ENCODE peak calls at places on chromosomes 4 and X, in six cellular contexts. C, J, Y, S, H and B are unnamed samples.

GRCh38 chrX:85922821-85923220 is 124.5 kb downstream of the CHM start:
- DNase-seq in Y (peak; percentile 91), J (peak; percentile 49), C (no peak), H (no peak), S (no peak), B (no peak)

GRCh38 chr4:172683016-172683415 is 485.6 kb upstream of the GALNT7 start:
- DNase-seq in Y (peak; percentile 4), H (no peak), C (no peak), S (no peak), J (peak; percentile 37), B (no peak)

GRCh38 chrX:137044893-137045292 is 11.1 kb upstream of the GPR101 start:
- DNase-seq in J (no peak), S (no peak), H (no peak), Y (no peak), C (no peak), B (no peak)

GRCh38 chrX:112734250-112734649 is 54.5 kb upstream of the LHFPL1 start:
- DNase-seq in C (no peak), S (no peak), Y (peak; percentile 14), J (peak; percentile 3), H (peak; percentile 16), B (no peak)

GRCh38 chrX:153766098-153766817 is 2.2 kb downstream of the PLXNB3 start:
- DNase-seq in J (peak; percentile 83), C (no peak), S (no peak), H (peak; percentile 50), Y (peak; percentile 71), B (peak; percentile 36)

GRCh38 chrX:150198776-150199175 is 164.3 kb upstream of the MAMLD1 start:
- DNase-seq in C (no peak), J (no peak), Y (no peak), H (no peak), S (no peak), B (no peak)

GRCh38 chrX:46967547-46967946 is 55.3 kb downstream of the JADE3 start:
- DNase-seq in S (no peak), Y (no peak), C (no peak), J (no peak), H (no peak), B (no peak)

GRCh38 chrX:46777971-46778810 is 19.3 kb upstream of the SLC9A7 start:
- DNase-seq in H (peak; percentile 79), Y (peak; percentile 56), S (no peak), J (peak; percentile 43), C (no peak), B (no peak)

GRCh38 chr4:37762294-37763163 is 64.0 kb upstream of the PGM2 start:
- DNase-seq in Y (peak; percentile 36), H (peak; percentile 47), S (no peak), J (peak; percentile 57), C (no peak), B (peak; percentile 36)

GRCh38 chr4:8015512-8015911 is 75.9 kb upstream of the AFAP1 start:
- DNase-seq in Y (peak; percentile 10), J (peak; percentile 14), S (no peak), H (peak; percentile 16), C (no peak), B (no peak)

GRCh38 chrX:134738986-134739744 is 80.9 kb upstream of the PLAC1 start:
- DNase-seq in H (no peak), S (no peak), J (no peak), Y (no peak), C (no peak), B (no peak)

GRCh38 chrX:103718120-103718519 is 7.4 kb downstream of the TMEM31 start:
- DNase-seq in S (no peak), Y (no peak), J (no peak), C (no peak), H (no peak), B (no peak)

GRCh38 chrX:103722505-103722904 is 11.8 kb downstream of the TMEM31 start:
- DNase-seq in Y (peak; percentile 46), S (no peak), C (no peak), J (no peak), H (no peak), B (no peak)

DNA sequence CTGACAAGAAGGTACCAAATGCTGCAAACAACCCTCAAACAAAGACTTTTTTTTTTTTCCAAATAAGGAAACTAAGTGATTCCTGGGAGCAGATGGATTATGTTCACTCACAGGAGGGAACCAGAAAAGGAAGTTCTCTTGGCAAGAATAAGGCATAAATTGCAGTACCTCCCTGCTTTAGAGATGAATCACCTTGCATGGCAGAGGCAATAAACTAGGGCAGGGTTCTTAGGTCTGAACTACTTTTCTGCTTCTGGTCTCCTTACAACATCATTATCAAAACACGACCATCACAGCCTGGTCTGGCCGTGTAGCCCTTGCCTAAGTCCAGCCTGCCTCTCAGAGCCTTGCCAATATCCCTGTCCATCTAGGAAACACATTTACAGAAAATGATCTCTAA is 6.3 kb downstream of the TMEM31 start:
- DNase-seq in H (no peak), C (no peak), S (no peak), Y (peak; percentile 89), J (peak; percentile 20), B (no peak)
- H2BK15ac ChIP-seq in H (no peak overlapping the region), C (no peak overlapping the region), S (no peak overlapping the region), Y (peak overlapping the region; percentile 15), J (no peak overlapping the region), B (no peak overlapping the region)

GRCh38 chr4:111064342-111064993 is 441.6 kb upstream of the PITX2 start:
- DNase-seq in S (peak; percentile 23), H (peak; percentile 78), Y (peak; percentile 57), C (no peak), J (peak; percentile 61), B (peak; percentile 39)
- H2BK120ac ChIP-seq in S (no peak overlapping the region), H (no peak overlapping the region), Y (no peak overlapping the region), C (no peak overlapping the region), J (no peak overlapping the region), B (no peak overlapping the region)

GRCh38 chr4:139532951-139533350 is 23.1 kb downstream of the SETD7 start:
- DNase-seq in J (no peak), S (no peak), H (no peak), Y (peak; percentile 25), C (no peak), B (no peak)
- H2BK15ac ChIP-seq in J (no peak overlapping the region), S (no peak overlapping the region), H (no peak overlapping the region), Y (no peak overlapping the region), C (no peak overlapping the region), B (no peak overlapping the region)

DNA sequence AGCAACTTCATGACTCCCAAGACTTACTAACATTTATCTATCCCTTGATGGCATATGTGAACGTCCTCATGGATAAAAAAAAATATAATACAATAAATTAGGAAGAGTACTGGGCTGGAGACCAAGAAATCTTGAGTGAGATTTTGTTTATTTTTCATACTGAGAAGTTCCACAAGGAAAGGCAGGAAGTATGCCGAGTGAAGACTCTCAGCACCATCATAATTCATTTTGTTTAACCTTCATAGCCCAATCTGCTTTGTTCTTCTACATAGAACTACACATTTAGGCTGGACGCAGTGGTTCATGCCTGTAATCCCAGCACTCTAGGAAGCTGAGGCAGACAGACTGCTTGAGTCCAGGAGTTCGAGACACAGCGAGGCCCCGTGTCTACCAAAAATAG is 198.3 kb downstream of the NSUN7 start:
- DNase-seq in H (no peak), C (no peak), S (no peak), J (no peak), Y (peak; percentile 61), B (no peak)
- H2BK120ac ChIP-seq in H (no peak overlapping the region), C (no peak overlapping the region), S (no peak overlapping the region), J (no peak overlapping the region), Y (no peak overlapping the region), B (no peak overlapping the region)

DNA sequence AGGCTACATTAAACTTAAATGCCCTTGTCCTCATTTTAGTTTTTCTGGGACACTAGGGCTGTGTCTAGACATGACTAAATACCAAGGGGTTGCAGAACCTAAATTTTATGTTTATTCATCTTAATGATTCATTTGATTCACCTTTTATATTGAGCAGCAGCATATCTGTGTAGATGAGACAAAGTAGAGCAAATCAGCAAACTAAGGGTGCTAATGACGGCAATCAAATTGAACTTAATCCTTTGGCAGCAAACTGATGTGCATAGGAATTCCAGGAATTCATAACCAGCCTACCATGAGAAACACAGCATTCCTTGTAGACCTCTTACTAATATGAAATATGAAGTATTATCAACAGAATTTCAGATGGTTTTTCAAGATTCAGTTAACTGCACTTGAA is 25.1 kb downstream of the EPHA5 start:
- DNase-seq in C (no peak), S (no peak), H (peak; percentile 10), J (no peak), Y (peak; percentile 1), B (no peak)
- H2BK15ac ChIP-seq in C (no peak overlapping the region), S (no peak overlapping the region), H (no peak overlapping the region), J (no peak overlapping the region), Y (no peak overlapping the region), B (no peak overlapping the region)

GRCh38 chr4:110195561-110196205 is 2.7 kb downstream of the ELOVL6 start:
- DNase-seq in H (peak; percentile 13), S (no peak), Y (peak; percentile 17), J (peak; percentile 49), C (no peak), B (no peak)
- H2BK120ac ChIP-seq in H (peak overlapping the region; percentile 35), S (peak overlapping the region; percentile 84), Y (peak overlapping the region; percentile 51), J (no peak overlapping the region), C (no peak overlapping the region), B (no peak overlapping the region)

GRCh38 chr4:80424225-80424581 is 88.7 kb downstream of the CFAP299 start:
- DNase-seq in H (no peak), Y (peak; percentile 58), C (no peak), S (no peak), J (peak; percentile 11), B (no peak)

GRCh38 chr4:80423553-80424224 is 88.2 kb downstream of the CFAP299 start:
- DNase-seq in J (no peak), Y (peak; percentile 19), S (no peak), H (no peak), C (no peak), B (no peak)

GRCh38 chr4:80425701-80426100 is 90.2 kb downstream of the CFAP299 start:
- DNase-seq in J (no peak), S (no peak), C (no peak), Y (no peak), H (no peak), B (no peak)

GRCh38 chr4:80420638-80421037 is 85.1 kb downstream of the CFAP299 start:
- DNase-seq in H (no peak), J (no peak), S (no peak), Y (no peak), C (no peak), B (no peak)

DNA sequence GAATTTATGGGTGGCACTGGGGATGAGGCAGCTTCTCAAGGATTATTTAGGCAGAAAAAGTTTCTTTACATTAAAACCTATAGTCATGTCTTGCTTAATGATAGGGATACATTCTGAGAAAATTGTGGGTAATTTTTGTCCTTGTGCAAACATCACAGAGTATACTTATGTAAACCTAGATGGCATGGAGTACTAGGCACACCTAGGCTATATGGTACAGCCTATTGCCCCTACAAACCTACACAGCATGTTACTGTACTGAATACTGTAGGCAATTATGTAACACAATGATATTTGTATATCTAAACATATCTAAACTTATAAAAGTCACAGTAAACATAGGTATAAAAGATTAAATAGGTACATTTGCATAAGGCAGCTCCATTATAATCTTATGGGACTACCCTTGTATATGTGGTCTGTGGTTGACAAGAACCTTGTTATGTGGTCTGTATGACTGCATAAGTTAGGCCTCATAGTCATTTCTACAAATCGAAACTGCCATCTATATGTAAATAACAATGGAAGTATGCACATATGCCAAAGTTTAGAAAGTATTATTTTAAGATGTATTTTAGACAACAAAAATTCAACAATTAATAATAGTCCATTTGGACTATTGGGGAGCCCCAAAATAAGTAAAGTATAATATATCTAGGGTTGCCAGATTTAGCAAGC is 87.3 kb downstream of the CFAP299 start:
- DNase-seq in C (no peak), S (no peak), J (no peak), Y (no peak), H (no peak), B (no peak)
- H2BK15ac ChIP-seq in C (no peak overlapping the region), S (no peak overlapping the region), J (no peak overlapping the region), Y (no peak overlapping the region), H (no peak overlapping the region), B (no peak overlapping the region)